ENCODE peak calls at places on chromosomes 12 and 14, in nine cellular contexts. B is K562, P is stomach, E is SK-N-SH, A is suprapubic skin, F is H1, S is GM12878, M is HepG2, C is esophagus muscularis mucosa. D is an unnamed sample.
A peak's percentile ranks its signal among the peaks of the same experiment; 100 is the strongest.

GRCh38 chr12:89468648-89469326 is 55.8 kb downstream of the GALNT4 start:
- DNase-seq in B (no peak), P (no peak), E (no peak), A (no peak), F (no peak), S (no peak), M (no peak), C (no peak), D (no peak)

GRCh38 chr12:24111591-24111990 is 162.1 kb upstream of the SOX5 start:
- DNase-seq in B (no peak), P (no peak), E (no peak), A (no peak), F (no peak), S (no peak), M (no peak), C (no peak), D (no peak)

GRCh38 chr12:96364092-96364700 is 36.0 kb downstream of the CDK17 start:
- DNase-seq in B (no peak), P (no peak), E (no peak), A (no peak), F (no peak), S (no peak), M (no peak), C (no peak), D (no peak)

GRCh38 chr12:46944104-46944503 is 118.3 kb upstream of the SLC38A4 start:
- DNase-seq in B (no peak), P (no peak), E (no peak), A (no peak), F (no peak), S (no peak), M (no peak), C (no peak), D (no peak)

GRCh38 chr12:132228535-132229422 is 84.5 kb downstream of the NOC4L start:
- DNase-seq in B (no peak), P (no peak), E (no peak), A (no peak), F (no peak), S (no peak), M (no peak), C (no peak), D (no peak)

GRCh38 chr14:104161601-104162367 is 23.4 kb downstream of the KIF26A start:
- DNase-seq in B (no peak), P (no peak), E (no peak), A (no peak), F (no peak), S (no peak), M (no peak), C (no peak), D (no peak)

GRCh38 chr12:23536293-23536692 is 413.2 kb downstream of the SOX5 start:
- DNase-seq in B (no peak), P (no peak), E (no peak), A (no peak), F (no peak), S (peak; percentile 66), M (no peak), C (no peak), D (no peak)

GRCh38 chr14:105861985-105862465 is 335.6 kb downstream of the TMEM121 start:
- DNase-seq in B (no peak), P (peak; percentile 23), E (no peak), A (peak; percentile 48), F (no peak), S (peak; percentile 88), M (no peak), C (no peak), D (peak; percentile 27)

GRCh38 chr12:131383291-131383690 is 327.6 kb upstream of the SFSWAP start:
- DNase-seq in B (no peak), P (no peak), E (no peak), A (peak; percentile 45), F (no peak), S (no peak), M (no peak), C (no peak), D (no peak)

GRCh38 chr12:46296822-46297221 is 28.0 kb upstream of the SLC38A1 start:
- DNase-seq in B (no peak), P (no peak), E (no peak), A (no peak), F (no peak), S (no peak), M (no peak), C (no peak), D (no peak)

GRCh38 chr12:128323526-128323925 is 56.6 kb downstream of the TMEM132C start:
- DNase-seq in B (no peak), P (no peak), E (no peak), A (no peak), F (no peak), S (no peak), M (no peak), C (no peak), D (no peak)

GRCh38 chr14:89303452-89304435 is 113.3 kb downstream of the FOXN3 start:
- DNase-seq in B (no peak), P (peak; percentile 36), E (no peak), A (no peak), F (no peak), S (peak; percentile 76), M (peak; percentile 12), C (no peak), D (peak; percentile 64)

GRCh38 chr12:14885718-14886201 is at the start of gene MGP:
- DNase-seq in B (no peak), P (no peak), E (no peak), A (no peak), F (no peak), S (no peak), M (no peak), C (peak; percentile 94), D (peak; percentile 29)

GRCh38 chr12:14886271-14886670 is 617 bp upstream of the MGP start:
- DNase-seq in B (no peak), P (no peak), E (no peak), A (no peak), F (no peak), S (no peak), M (no peak), C (no peak), D (no peak)

GRCh38 chr12:14880890-14881453 is 4.7 kb downstream of the MGP start:
- DNase-seq in B (no peak), P (no peak), E (no peak), A (no peak), F (no peak), S (no peak), M (no peak), C (no peak), D (no peak)

GRCh38 chr12:14884458-14884878 is 1.2 kb downstream of the MGP start:
- DNase-seq in B (no peak), P (peak; percentile 84), E (peak; percentile 9), A (peak; percentile 90), F (no peak), S (peak; percentile 70), M (no peak), C (peak; percentile 97), D (peak; percentile 83)

GRCh38 chr12:14883663-14884062 is 2.0 kb downstream of the MGP start:
- DNase-seq in B (no peak), P (no peak), E (no peak), A (no peak), F (no peak), S (no peak), M (no peak), C (no peak), D (no peak)
- TF ChIP-seq EP300 in B (no peak), P (no peak), E (no peak), A (no peak), F (no peak), S (no peak), M (no peak), C (no peak), D (no peak)

GRCh38 chr12:6647083-6647604 is at the start of gene ACRBP:
- DNase-seq in B (no peak), P (peak; percentile 83), E (no peak), A (no peak), F (peak; percentile 86), S (no peak), M (no peak), C (no peak), D (peak; percentile 86)
- TF ChIP-seq POLR2AphosphoS5 in B (no peak), P (peak; percentile 71), E (no peak), A (no peak), F (no peak), S (no peak), M (no peak), C (peak; percentile 79), D (peak; percentile 70)

GRCh38 chr14:41285193-41285748 is 321.4 kb upstream of the LRFN5 start:
- DNase-seq in B (no peak), P (peak; percentile 26), E (no peak), A (no peak), F (peak; percentile 50), S (no peak), M (peak; percentile 40), C (no peak), D (no peak)
- H3K27ac ChIP-seq in B (no peak overlapping the region), P (no peak overlapping the region), E (no peak overlapping the region), A (no peak overlapping the region), F (no peak overlapping the region), S (no peak overlapping the region), M (no peak overlapping the region), C (no peak overlapping the region), D (no peak overlapping the region)

GRCh38 chr12:52156757-52157565 is 34.9 kb downstream of the KRT80 start:
- DNase-seq in B (peak; percentile 79), P (peak; percentile 85), E (peak; percentile 92), A (no peak), F (peak; percentile 98), S (no peak), M (peak; percentile 41), C (peak; percentile 95), D (peak; percentile 83)

GRCh38 chr12:52156310-52156709 is 35.5 kb downstream of the KRT80 start:
- DNase-seq in B (no peak), P (no peak), E (no peak), A (no peak), F (no peak), S (no peak), M (no peak), C (no peak), D (no peak)

GRCh38 chr12:52157566-52158150 is 34.2 kb downstream of the KRT80 start:
- DNase-seq in B (no peak), P (no peak), E (no peak), A (no peak), F (no peak), S (no peak), M (no peak), C (no peak), D (no peak)

GRCh38 chr12:52152905-52153317 is 38.9 kb downstream of the KRT80 start:
- DNase-seq in B (no peak), P (no peak), E (no peak), A (no peak), F (no peak), S (no peak), M (no peak), C (no peak), D (no peak)

DNA sequence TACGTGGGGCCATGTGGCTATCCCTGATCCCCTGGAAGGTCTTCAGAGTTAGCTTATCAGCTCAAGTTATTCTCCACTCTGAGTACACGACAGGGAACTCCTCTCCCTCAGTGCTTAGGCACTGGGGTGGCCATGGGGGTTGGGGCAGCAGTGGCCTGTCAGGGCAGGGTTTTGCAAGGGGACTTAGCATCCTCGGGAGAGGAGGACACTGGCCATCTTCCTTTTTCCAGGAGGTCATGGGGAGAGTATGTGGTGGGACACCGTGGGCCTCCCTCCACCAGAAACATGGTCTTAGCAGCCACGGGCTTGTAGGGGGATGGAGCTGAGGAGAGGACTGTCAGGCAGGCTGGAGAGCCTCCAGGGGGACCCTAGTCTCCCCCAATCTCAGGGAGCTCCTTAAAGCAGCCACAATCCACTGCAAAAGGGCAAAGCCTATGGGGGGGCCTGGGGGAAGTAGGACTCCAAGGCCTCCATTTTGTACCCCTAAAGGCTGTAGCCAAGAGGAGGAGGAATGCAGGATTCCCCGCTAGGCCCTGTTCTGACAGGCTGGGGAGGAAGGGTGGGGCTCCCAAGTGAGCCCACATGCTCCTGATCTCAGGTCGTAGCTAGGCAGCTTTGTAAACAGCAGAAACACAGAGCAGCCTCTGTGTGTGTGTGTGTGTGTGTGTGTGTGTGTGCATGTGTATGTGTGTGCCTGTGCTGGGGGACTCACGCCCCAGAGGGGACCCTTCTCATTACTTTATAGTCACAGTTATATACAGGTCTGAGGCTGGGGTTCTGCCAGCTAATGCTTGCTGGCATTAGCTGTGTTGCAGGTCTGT is 36.6 kb downstream of the KRT80 start:
- DNase-seq in B (no peak), P (no peak), E (no peak), A (no peak), F (no peak), S (no peak), M (no peak), C (no peak), D (no peak)
- TF ChIP-seq EP300 in B (no peak), P (no peak), E (no peak), A (no peak), F (no peak), S (no peak), M (no peak), C (no peak), D (no peak)

D was measured in transverse colon.